ENCODE peak calls at places on chromosomes 7 and 10, in five cellular contexts. S, I, L, X and J are unnamed samples.

GRCh38 chr10:88598060-88598459 is 11.5 kb downstream of the LIPJ start:
- DNase-seq in S (no peak), I (no peak), L (no peak), X (no peak), J (no peak)

GRCh38 chr7:27202741-27203134 is 2.8 kb upstream of the HOXA13 start:
- DNase-seq in X (no peak), I (no peak), S (no peak), L (no peak), J (no peak)

GRCh38 chr7:121431389-121431788 is 35.3 kb upstream of the FAM3C start:
- DNase-seq in S (no peak), L (no peak), X (no peak), I (no peak), J (no peak)

GRCh38 chr7:127678330-127678729 is 26.3 kb downstream of the SND1 start:
- DNase-seq in L (peak; percentile 37), X (no peak), I (no peak), S (no peak), J (no peak)

GRCh38 chr10:124678566-124679240 is 65.5 kb downstream of the FAM53B start:
- DNase-seq in I (peak; percentile 75), S (peak; percentile 34), X (no peak), L (no peak), J (no peak)

GRCh38 chr10:89332092-89332633 is 4.4 kb downstream of the IFIT3 start:
- DNase-seq in X (no peak), I (no peak), L (peak; percentile 89), S (peak; percentile 41), J (peak; percentile 63)

GRCh38 chr10:958106-958505 is 26.6 kb upstream of the LARP4B start:
- DNase-seq in S (no peak), X (no peak), I (no peak), L (no peak), J (no peak)

GRCh38 chr10:124742418-124743187 is 1.6 kb downstream of the FAM53B start:
- DNase-seq in I (peak; percentile 50), X (no peak), L (peak; percentile 49), S (no peak), J (no peak)

GRCh38 chr7:26865094-26865388 is 651 bp upstream of the SKAP2 start:
- DNase-seq in S (no peak), X (peak; percentile 59), L (no peak), I (no peak), J (no peak)

GRCh38 chr10:36188054-36188453 is 546.0 kb upstream of the FZD8 start:
- DNase-seq in S (no peak), I (no peak), L (no peak), X (no peak), J (no peak)

GRCh38 chr10:95260909-95261552 is 29.8 kb downstream of the PDLIM1 start:
- DNase-seq in I (no peak), L (peak; percentile 79), S (no peak), X (peak; percentile 57), J (no peak)

GRCh38 chr10:132608511-132609195 is 71.1 kb downstream of the INPP5A start:
- DNase-seq in L (no peak), X (no peak), S (no peak), I (no peak), J (no peak)

GRCh38 chr10:1571587-1572237 is 165.6 kb downstream of the ADARB2 start:
- DNase-seq in X (no peak), S (no peak), L (no peak), I (no peak), J (no peak)

GRCh38 chr10:76647276-76647675 is 990.3 kb downstream of the KCNMA1 start:
- DNase-seq in S (no peak), I (no peak), X (no peak), L (peak; percentile 12), J (no peak)

GRCh38 chr7:152896217-152896616 is 136.7 kb downstream of the ACTR3B start:
- DNase-seq in I (peak; percentile 11), L (no peak), S (no peak), X (no peak), J (no peak)

GRCh38 chr10:59965899-59966650 is 59.7 kb upstream of the CCDC6 start:
- DNase-seq in X (no peak), L (no peak), I (no peak), S (no peak), J (no peak)

GRCh38 chr7:131265227-131265626 is 62.4 kb upstream of the MKLN1 start:
- DNase-seq in S (no peak), L (no peak), X (no peak), I (no peak), J (no peak)

GRCh38 chr10:32131388-32131787 is 75.2 kb upstream of the KIF5B start:
- DNase-seq in X (no peak), L (no peak), I (no peak), S (no peak), J (no peak)